ENCODE peak calls at places on chromosome 21, in eight cellular contexts. P is GDM1, T is endothelial cell, Z is hepatocyte, N is mesendoderm, G is globus pallidus, I is astrocyte of the spinal cord, B is heart right ventricle. U is an unnamed sample.

GRCh38 chr21:17334478-17334877 is 178.4 kb upstream of the CXADR start:
- DNase-seq in B (no peak), P (no peak), Z (no peak), N (no peak), G (no peak), T (no peak), I (no peak), U (no peak)

GRCh38 chr21:45975017-45975595 is 6.5 kb upstream of the COL6A1 start:
- DNase-seq in Z (peak; percentile 74), B (peak; percentile 76), G (no peak), I (peak; percentile 51), N (peak; percentile 87), P (no peak), T (peak; percentile 9), U (no peak)

GRCh38 chr21:45695086-45695485 is 51.6 kb downstream of the PCBP3 start:
- DNase-seq in N (peak; percentile 44), P (no peak), T (peak; percentile 30), B (no peak), G (no peak), I (no peak), Z (no peak), U (no peak)

GRCh38 chr21:25107708-25108107 is 499.6 kb downstream of the MRPL39 start:
- DNase-seq in T (no peak), Z (no peak), P (no peak), N (peak; percentile 88), I (peak; percentile 94), G (no peak), B (no peak), U (no peak)

GRCh38 chr21:45306832-45307571 is 19.3 kb upstream of the POFUT2 start:
- DNase-seq in Z (no peak), G (peak; percentile 97), I (peak; percentile 92), N (no peak), B (peak; percentile 89), T (no peak), P (no peak), U (peak; percentile 69)

GRCh38 chr21:43287111-43287973 is 118.5 kb downstream of the CRYAA start:
- DNase-seq in G (no peak), T (no peak), N (no peak), I (no peak), Z (no peak), P (no peak), B (no peak), U (no peak)

GRCh38 chr21:28899744-28900143 is 92.9 kb downstream of the LTN1 start:
- DNase-seq in I (no peak), B (no peak), N (no peak), G (no peak), P (no peak), Z (no peak), T (no peak), U (no peak)

GRCh38 chr21:42425603-42425985 is 21.9 kb downstream of the UBASH3A start:
- DNase-seq in P (no peak), I (no peak), G (no peak), N (no peak), B (no peak), Z (no peak), T (no peak), U (no peak)

GRCh38 chr21:36203603-36203889 is 46.9 kb downstream of the DOP1B start:
- DNase-seq in P (no peak), Z (peak; percentile 81), B (no peak), N (peak; percentile 56), I (peak; percentile 83), G (no peak), T (no peak), U (no peak)

GRCh38 chr21:36584980-36585940 is 105.3 kb upstream of the CLDN14 start:
- DNase-seq in I (no peak), B (no peak), T (no peak), N (peak; percentile 6), G (no peak), Z (no peak), P (no peak), U (no peak)

GRCh38 chr21:41751621-41752020 is 15.2 kb downstream of the RIPK4 start:
- DNase-seq in B (no peak), I (no peak), P (no peak), N (no peak), G (no peak), Z (peak; percentile 63), T (no peak), U (peak; percentile 73)

GRCh38 chr21:45055861-45056260 is 18.5 kb upstream of the ADARB1 start:
- DNase-seq in Z (no peak), G (no peak), P (no peak), B (no peak), T (no peak), N (no peak), I (no peak), U (no peak)

GRCh38 chr21:35324372-35325220 is 275.5 kb upstream of the RUNX1 start:
- DNase-seq in P (no peak), Z (peak; percentile 28), B (no peak), T (no peak), G (no peak), N (peak; percentile 39), I (peak; percentile 86), U (no peak)

GRCh38 chr21:34886554-34887385 is 162.3 kb downstream of the RUNX1 start:
- DNase-seq in I (peak; percentile 39), G (no peak), P (no peak), N (peak; percentile 60), T (peak; percentile 32), B (peak; percentile 26), Z (peak; percentile 45), U (peak; percentile 44)

GRCh38 chr21:44955141-44955802 is 15.4 kb downstream of the SLX9 start:
- DNase-seq in Z (no peak), P (no peak), I (peak; percentile 28), G (no peak), B (no peak), N (no peak), T (no peak), U (peak; percentile 63)

GRCh38 chr21:32140212-32141008 is 138.4 kb downstream of the MIS18A start:
- DNase-seq in N (no peak), T (no peak), I (no peak), P (no peak), B (no peak), G (no peak), Z (no peak), U (no peak)

GRCh38 chr21:46068516-46069079 is 29.3 kb upstream of the COL6A2 start:
- DNase-seq in B (no peak), G (no peak), Z (no peak), P (no peak), T (no peak), N (no peak), I (no peak), U (no peak)